ENCODE peak calls at places on chromosomes 1 and 21, in six cellular contexts. One of them, this sample, is unnamed.

GRCh38 chr1:99645699-99646531 is at the start of gene PALMD:
- DNase-seq in HepG2: peak; percentile 61
- DNase-seq in GM12891: no peak
- DNase-seq in K562: peak; percentile 68
- DNase-seq in GM12878: no peak
- DNase-seq in H1: no peak
- DNase-seq in this sample: no peak

GRCh38 chr1:208030320-208031091 is 119.6 kb upstream of the CD34 start:
- DNase-seq in HepG2: no peak
- DNase-seq in GM12891: no peak
- DNase-seq in K562: no peak
- DNase-seq in GM12878: no peak
- DNase-seq in H1: no peak
- DNase-seq in this sample: no peak

GRCh38 chr1:5896706-5897105 is 95.5 kb downstream of the NPHP4 start:
- DNase-seq in HepG2: no peak
- DNase-seq in GM12891: no peak
- DNase-seq in K562: no peak
- DNase-seq in GM12878: no peak
- DNase-seq in H1: no peak
- DNase-seq in this sample: no peak

GRCh38 chr1:116268211-116268610 is 104.8 kb upstream of the ATP1A1 start:
- DNase-seq in HepG2: no peak
- DNase-seq in GM12891: no peak
- DNase-seq in K562: no peak
- DNase-seq in GM12878: no peak
- DNase-seq in H1: no peak
- DNase-seq in this sample: no peak

GRCh38 chr21:33980276-33980916 is 64.8 kb upstream of the ATP5PO start:
- DNase-seq in HepG2: peak; percentile 74
- DNase-seq in GM12891: no peak
- DNase-seq in K562: peak; percentile 27
- DNase-seq in GM12878: no peak
- DNase-seq in H1: no peak
- DNase-seq in this sample: no peak

GRCh38 chr1:84691139-84691783 is 1.0 kb upstream of the SSX2IP start:
- DNase-seq in HepG2: no peak
- DNase-seq in GM12891: no peak
- DNase-seq in K562: peak; percentile 52
- DNase-seq in GM12878: no peak
- DNase-seq in H1: no peak
- DNase-seq in this sample: no peak

GRCh38 chr1:207002731-207003146 is 29.8 kb downstream of the C1orf116 start:
- DNase-seq in HepG2: no peak
- DNase-seq in GM12891: no peak
- DNase-seq in K562: no peak
- DNase-seq in GM12878: no peak
- DNase-seq in H1: no peak
- DNase-seq in this sample: no peak

GRCh38 chr1:234936631-234937389 is 191.8 kb downstream of the TOMM20 start:
- DNase-seq in HepG2: no peak
- DNase-seq in GM12891: no peak
- DNase-seq in K562: no peak
- DNase-seq in GM12878: no peak
- DNase-seq in H1: no peak
- DNase-seq in this sample: no peak

GRCh38 chr1:165445388-165445787 is 462 bp upstream of the RXRG start:
- DNase-seq in HepG2: no peak
- DNase-seq in GM12891: no peak
- DNase-seq in K562: no peak
- DNase-seq in GM12878: no peak
- DNase-seq in H1: no peak
- DNase-seq in this sample: no peak

GRCh38 chr1:173554541-173555250 is 48.2 kb downstream of the SLC9C2 start:
- DNase-seq in HepG2: peak; percentile 1
- DNase-seq in GM12891: no peak
- DNase-seq in K562: no peak
- DNase-seq in GM12878: no peak
- DNase-seq in H1: no peak
- DNase-seq in this sample: no peak

GRCh38 chr1:43317817-43318471 is 17.2 kb downstream of the TIE1 start:
- DNase-seq in HepG2: no peak
- DNase-seq in GM12891: no peak
- DNase-seq in K562: peak; percentile 44
- DNase-seq in GM12878: no peak
- DNase-seq in H1: no peak
- DNase-seq in this sample: no peak

GRCh38 chr1:117068580-117068979 is 8.5 kb downstream of the TTF2 start:
- DNase-seq in HepG2: no peak
- DNase-seq in GM12891: no peak
- DNase-seq in K562: no peak
- DNase-seq in GM12878: no peak
- DNase-seq in H1: no peak
- DNase-seq in this sample: no peak

GRCh38 chr1:182742780-182743179 is 46.8 kb upstream of the NPL start:
- DNase-seq in HepG2: no peak
- DNase-seq in GM12891: no peak
- DNase-seq in K562: no peak
- DNase-seq in GM12878: no peak
- DNase-seq in H1: no peak
- DNase-seq in this sample: no peak
- TF ChIP-seq POLR2A in HepG2: no peak
- TF ChIP-seq POLR2A in GM12891: no peak
- TF ChIP-seq POLR2A in K562: no peak
- TF ChIP-seq POLR2A in GM12878: no peak
- TF ChIP-seq POLR2A in H1: no peak
- TF ChIP-seq POLR2A in this sample: no peak

GRCh38 chr1:170134126-170134525 is 11.6 kb upstream of the NTMT2 start:
- DNase-seq in HepG2: no peak
- DNase-seq in GM12891: no peak
- DNase-seq in K562: no peak
- DNase-seq in GM12878: no peak
- DNase-seq in H1: no peak
- DNase-seq in this sample: no peak
- TF ChIP-seq TAF1 in HepG2: no peak
- TF ChIP-seq TAF1 in GM12891: no peak
- TF ChIP-seq TAF1 in K562: no peak
- TF ChIP-seq TAF1 in GM12878: no peak
- TF ChIP-seq TAF1 in H1: no peak
- TF ChIP-seq TAF1 in this sample: no peak

GRCh38 chr1:1167416-1168155 is 6.1 kb upstream of the TTLL10 start:
- DNase-seq in HepG2: no peak
- DNase-seq in GM12891: no peak
- DNase-seq in K562: no peak
- DNase-seq in GM12878: no peak
- DNase-seq in H1: peak; percentile 46
- DNase-seq in this sample: no peak
- TF ChIP-seq POLR2AphosphoS5 in HepG2: no peak
- TF ChIP-seq POLR2AphosphoS5 in GM12891: no peak
- TF ChIP-seq POLR2AphosphoS5 in K562: no peak
- TF ChIP-seq POLR2AphosphoS5 in GM12878: no peak
- TF ChIP-seq POLR2AphosphoS5 in H1: no peak
- TF ChIP-seq POLR2AphosphoS5 in this sample: no peak

DNA sequence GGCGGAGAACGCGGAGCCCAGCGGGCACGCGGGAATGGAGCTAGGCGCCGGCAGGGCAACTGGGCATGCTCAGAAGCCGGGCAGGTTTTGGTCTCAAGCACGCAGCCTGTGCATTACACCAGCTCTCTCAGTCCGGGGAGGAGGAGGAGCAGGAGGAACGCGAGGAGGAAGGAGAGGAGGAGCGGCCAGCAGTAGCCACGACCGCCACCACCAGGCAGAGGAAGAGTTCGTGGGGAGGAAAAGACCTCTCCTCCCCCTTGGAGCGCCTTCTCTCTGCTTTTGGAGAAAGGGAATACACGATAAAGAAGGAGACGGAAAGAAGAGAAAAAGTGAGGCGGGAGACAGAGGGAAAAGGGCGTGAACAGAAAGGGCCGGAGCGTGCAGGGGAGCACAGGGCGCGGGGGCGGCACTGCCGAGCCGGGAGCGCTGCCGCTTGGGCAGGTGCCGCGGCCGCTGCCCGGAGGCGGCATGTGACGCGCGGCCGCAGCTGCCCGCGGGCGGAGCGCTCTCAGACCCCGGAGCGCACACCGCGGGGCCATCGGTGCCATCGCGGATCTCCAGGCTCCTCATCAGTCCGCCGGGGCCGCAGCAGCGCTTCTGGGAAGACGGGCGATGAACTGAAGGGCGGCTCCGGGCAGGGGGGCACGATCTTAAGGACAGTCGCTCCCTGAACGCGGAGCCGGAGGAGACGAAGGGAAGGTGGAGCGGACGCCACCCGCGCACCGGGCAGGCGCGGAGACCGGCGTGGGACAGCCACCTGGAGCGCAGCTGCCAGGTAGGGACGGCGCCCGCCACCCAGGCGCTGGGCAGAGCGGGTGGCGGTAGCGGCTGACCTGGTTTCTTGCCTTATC is at the start of gene CHRM3:
- DNase-seq in HepG2: no peak
- DNase-seq in GM12891: no peak
- DNase-seq in K562: no peak
- DNase-seq in GM12878: no peak
- DNase-seq in H1: peak; percentile 80
- DNase-seq in this sample: no peak
- TF ChIP-seq POLR2A in HepG2: no peak
- TF ChIP-seq POLR2A in GM12891: no peak
- TF ChIP-seq POLR2A in K562: no peak
- TF ChIP-seq POLR2A in GM12878: no peak
- TF ChIP-seq POLR2A in H1: no peak
- TF ChIP-seq POLR2A in this sample: no peak

This sample was measured in GM12892.